ENCODE peak calls at places on chromosomes 5 and 9, in ten cellular contexts. A, Y, H, T, P, X, G, Q, S and M are unnamed samples.

GRCh38 chr5:124546643-124547042 is 199.8 kb downstream of the ZNF608 start:
- DNase-seq in A (no peak), Y (no peak), S (no peak), G (no peak), T (no peak), X (no peak), Q (no peak), P (peak), H (no peak), M (peak)

GRCh38 chr5:110439280-110439679 is 287.2 kb downstream of the TMEM232 start:
- DNase-seq in S (no peak), Q (no peak), Y (no peak), H (no peak), A (no peak), T (no peak), P (no peak), G (peak), X (no peak), M (no peak)

GRCh38 chr5:158435161-158435616 is 576.2 kb upstream of the CLINT1 start:
- DNase-seq in A (no peak), P (no peak), H (no peak), G (no peak), Q (no peak), Y (no peak), X (no peak), T (no peak), S (peak), M (no peak)

GRCh38 chr5:36935805-36936204 is 59.2 kb downstream of the NIPBL start:
- DNase-seq in S (no peak), X (no peak), T (no peak), Y (no peak), A (no peak), H (no peak), G (no peak), Q (no peak), P (no peak), M (no peak)

GRCh38 chr9:132244582-132245455 is 83.0 kb downstream of the NTNG2 start:
- DNase-seq in S (no peak), X (no peak), A (no peak), T (peak), Q (no peak), H (no peak), P (no peak), G (peak), Y (no peak), M (peak)

GRCh38 chr5:86679529-86679928 is 61.8 kb downstream of the COX7C start:
- DNase-seq in Y (peak), Q (peak), X (peak), T (peak), A (no peak), P (peak), S (no peak), H (no peak), G (peak), M (peak)

GRCh38 chr9:114928092-114928491 is 2.3 kb downstream of the TNFSF8 start:
- DNase-seq in Y (no peak), A (no peak), S (no peak), T (no peak), P (no peak), G (no peak), H (no peak), X (no peak), Q (no peak), M (no peak)

GRCh38 chr9:37251452-37251851 is 131.1 kb downstream of the ZCCHC7 start:
- DNase-seq in A (no peak), T (no peak), Y (no peak), Q (no peak), X (no peak), G (no peak), H (no peak), S (no peak), P (no peak), M (peak)

GRCh38 chr9:112341741-112342140 is 8.3 kb upstream of the PTBP3 start:
- DNase-seq in Q (no peak), Y (no peak), S (no peak), P (no peak), X (no peak), G (no peak), T (no peak), H (no peak), A (no peak), M (no peak)

GRCh38 chr9:113798062-113799030 is 77.8 kb upstream of the ZNF618 start:
- DNase-seq in S (no peak), T (no peak), G (no peak), P (peak), X (no peak), Y (no peak), A (no peak), Q (no peak), H (no peak), M (no peak)

GRCh38 chr9:94974154-94974860 is 247.8 kb downstream of the AOPEP start:
- DNase-seq in A (no peak), T (no peak), Y (peak), G (no peak), Q (no peak), X (no peak), H (no peak), P (no peak), S (no peak), M (no peak)

GRCh38 chr9:107674937-107675277 is 185.3 kb upstream of the KLF4 start:
- DNase-seq in Q (peak), Y (no peak), S (no peak), X (peak), P (peak), H (no peak), A (peak), G (no peak), T (peak), M (no peak)

GRCh38 chr9:87783180-87783579 is 57.3 kb downstream of the CTSL start:
- DNase-seq in T (no peak), H (no peak), P (no peak), S (no peak), X (no peak), A (peak), Q (no peak), G (no peak), Y (no peak), M (no peak)

GRCh38 chr5:140220032-140220697 is 45.2 kb downstream of the CYSTM1 start:
- DNase-seq in H (no peak), T (no peak), G (no peak), X (no peak), P (no peak), Y (no peak), Q (no peak), S (no peak), A (no peak), M (no peak)

GRCh38 chr5:177494356-177495195 is 2.8 kb downstream of the PDLIM7 start:
- DNase-seq in H (no peak), Q (peak), P (peak), T (peak), X (peak), A (peak), Y (peak), S (no peak), G (peak), M (peak)

GRCh38 chr9:99819484-99820329 is 2.0 kb upstream of the NR4A3 start:
- DNase-seq in H (peak), Q (peak), S (peak), X (peak), A (peak), Y (peak), P (peak), T (peak), G (peak), M (peak)

DNA sequence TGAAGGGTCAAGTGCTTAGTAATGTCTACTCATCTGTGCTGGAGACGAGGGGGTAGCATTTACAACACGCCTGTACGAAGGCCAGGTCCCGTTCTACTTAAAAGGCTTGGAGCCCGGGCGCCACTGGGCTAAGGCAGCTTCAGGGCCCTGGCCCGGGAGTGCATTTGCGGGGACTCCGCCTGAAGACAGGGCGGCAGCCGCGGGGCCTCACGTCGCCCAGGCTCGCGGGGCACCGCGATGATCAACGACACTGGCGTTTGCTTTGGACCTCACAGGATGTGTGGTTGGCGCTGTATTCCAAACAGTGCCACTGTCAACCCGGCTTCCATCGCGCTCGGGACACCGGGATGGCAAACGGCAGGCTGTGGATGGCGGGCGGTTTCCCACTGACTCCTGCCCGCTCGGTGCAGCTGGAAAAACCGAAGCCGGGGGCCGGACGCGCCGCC is 1.1 kb upstream of the TENT4A start:
- DNase-seq in S (peak), Q (peak), Y (peak), H (peak), P (peak), A (no peak), X (peak), T (peak), G (peak), M (peak)
- TF ChIP-seq CTCF in S (no peak), Q (peak), Y (peak), H (no peak), P (peak), A (no peak), X (no peak), T (no peak), G (no peak), M (no peak)

GRCh38 chr9:85483214-85483613 is 258.5 kb downstream of the AGTPBP1 start:
- DNase-seq in Y (no peak), G (no peak), Q (no peak), S (no peak), H (no peak), A (no peak), P (no peak), T (no peak), X (no peak), M (no peak)
- TF ChIP-seq CTCF in Y (no peak), G (no peak), Q (no peak), S (no peak), H (no peak), A (no peak), P (no peak), T (no peak), X (no peak), M (no peak)

DNA sequence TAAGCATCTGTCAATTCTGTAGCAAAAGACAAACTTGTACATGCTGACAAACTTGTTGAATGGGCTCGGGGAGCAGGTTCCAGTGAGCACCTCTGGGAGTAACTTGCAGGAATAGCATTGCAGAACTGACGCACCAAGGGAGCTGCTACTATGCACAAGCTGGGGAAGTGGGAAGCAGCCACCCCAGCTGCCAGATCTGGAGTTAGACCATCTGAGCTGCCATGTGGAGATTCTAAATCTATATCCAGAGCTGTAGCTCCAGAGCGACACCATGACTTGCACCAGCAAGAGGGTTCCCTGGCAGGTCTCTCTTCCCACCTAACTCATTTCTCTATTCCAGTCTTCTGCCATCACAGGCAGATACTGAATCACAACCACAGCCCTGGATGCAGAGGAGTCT is 346.0 kb upstream of the PANK3 start:
- DNase-seq in A (no peak), T (no peak), Y (no peak), H (no peak), X (no peak), P (no peak), S (no peak), G (no peak), Q (no peak), M (no peak)
- TF ChIP-seq CTCF in A (no peak), T (no peak), Y (no peak), H (no peak), X (no peak), P (no peak), S (no peak), G (no peak), Q (no peak), M (no peak)

GRCh38 chr9:110142868-110143866 is 64.8 kb downstream of the C9orf152 start:
- DNase-seq in Q (no peak), G (no peak), H (no peak), Y (peak), X (no peak), P (no peak), T (no peak), S (no peak), A (peak), M (no peak)
- TF ChIP-seq CTCF in Q (no peak), G (no peak), H (no peak), Y (peak), X (no peak), P (peak), T (no peak), S (no peak), A (no peak), M (no peak)

GRCh38 chr5:58582411-58583393 is at the start of gene RAB3C:
- DNase-seq in T (peak), X (peak), H (peak), Q (peak), G (peak), A (peak), P (peak), Y (peak), S (peak), M (peak)
- TF ChIP-seq CTCF in T (peak), X (no peak), H (no peak), Q (peak), G (no peak), A (no peak), P (no peak), Y (no peak), S (no peak), M (no peak)

DNA sequence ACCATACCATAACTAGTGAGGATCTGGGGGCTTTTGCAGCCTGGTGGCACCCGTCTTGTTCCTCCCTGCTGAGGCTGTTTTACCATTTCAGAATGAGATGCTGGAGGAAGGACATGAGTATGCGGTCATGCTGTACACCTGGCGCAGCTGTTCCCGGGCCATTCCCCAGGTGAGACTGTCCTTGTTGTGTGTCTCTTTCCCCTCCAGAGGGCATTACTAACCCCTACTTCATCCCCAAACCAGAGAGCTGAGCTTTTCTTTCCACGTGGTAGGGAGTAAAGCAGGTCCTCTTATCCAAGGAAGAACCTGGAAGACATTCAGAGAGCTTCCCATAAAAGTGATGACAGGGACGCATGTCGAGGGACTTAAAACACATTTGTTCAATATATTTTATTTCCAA is 28.8 kb downstream of the CYFIP2 start:
- DNase-seq in X (no peak), Y (no peak), A (no peak), S (no peak), T (no peak), H (no peak), Q (no peak), G (no peak), P (no peak), M (no peak)
- TF ChIP-seq CTCF in X (no peak), Y (peak), A (no peak), S (no peak), T (no peak), H (no peak), Q (no peak), G (no peak), P (no peak), M (no peak)

DNA sequence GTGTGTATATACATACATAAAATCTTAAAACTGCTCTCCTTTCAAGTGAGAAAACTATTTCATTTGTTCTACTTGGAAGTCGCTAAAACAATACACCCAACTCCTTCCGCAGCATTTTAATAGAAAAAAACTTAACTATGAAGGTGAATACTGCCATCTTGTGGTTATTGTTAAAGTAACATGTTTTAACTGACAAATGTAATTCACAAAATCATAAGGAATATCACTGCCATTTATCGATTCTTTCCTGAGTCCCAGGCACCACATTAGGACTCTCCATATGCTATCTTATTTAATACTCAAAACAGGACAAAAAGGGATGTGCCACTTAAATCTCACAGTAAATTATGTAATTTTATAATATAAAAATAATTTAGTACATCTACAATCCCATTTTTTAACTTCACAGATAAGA is 130.5 kb upstream of the ITGA1 start:
- DNase-seq in A (no peak), P (peak), Q (no peak), S (no peak), G (no peak), X (no peak), Y (no peak), T (no peak), H (no peak), M (peak)
- TF ChIP-seq CTCF in A (no peak), P (peak), Q (peak), S (no peak), G (peak), X (no peak), Y (no peak), T (peak), H (peak), M (peak)

DNA sequence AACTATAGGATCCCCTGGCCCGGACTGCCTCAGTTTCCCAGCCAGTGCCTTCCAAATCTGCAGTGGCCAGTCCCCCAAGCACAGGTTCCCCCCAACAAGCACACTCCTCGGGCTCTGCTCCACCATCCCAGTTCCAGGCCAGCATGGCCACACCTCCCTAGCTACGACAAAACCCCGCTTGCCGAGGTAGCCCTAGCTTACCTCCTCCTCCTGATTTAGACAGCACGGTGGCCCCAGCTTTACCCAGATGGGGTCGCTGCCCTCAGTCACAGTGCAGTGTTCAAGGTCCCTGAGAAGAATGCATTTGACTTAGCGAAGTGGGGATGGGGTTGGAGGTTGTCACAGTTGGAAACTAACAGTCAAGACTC is 40.8 kb upstream of the GARNL3 start:
- DNase-seq in Q (no peak), T (peak), H (peak), X (no peak), Y (no peak), S (no peak), P (no peak), A (no peak), G (no peak), M (no peak)
- TF ChIP-seq CTCF in Q (no peak), T (no peak), H (no peak), X (no peak), Y (peak), S (no peak), P (no peak), A (no peak), G (no peak), M (no peak)